ENCODE peak calls at places on chromosomes 11 and 22, in seven cellular contexts. O is gastrocnemius medialis, L is heart right ventricle, J is IMR-90, C is cardiac muscle cell, U is endodermal cell, G is fibroblast of lung. F is an unnamed sample.

GRCh38 chr11:76838422-76839068 is 22.2 kb upstream of the ACER3 start:
- DNase-seq in L (peak; percentile 24), U (peak; percentile 92), O (no peak), J (no peak), G (no peak), C (peak; percentile 67), F (no peak)

GRCh38 chr22:32995335-32995734 is 62.8 kb downstream of the SYN3 start:
- DNase-seq in G (no peak), U (no peak), O (no peak), J (no peak), L (no peak), C (no peak), F (no peak)

GRCh38 chr11:92750794-92751193 is 218.7 kb upstream of the MTNR1B start:
- DNase-seq in U (no peak), L (no peak), O (no peak), C (no peak), G (no peak), J (no peak), F (no peak)

GRCh38 chr11:82003671-82004148 is 730.0 kb downstream of the FAM181B start:
- DNase-seq in O (no peak), G (peak; percentile 25), J (no peak), C (no peak), U (no peak), L (no peak), F (no peak)

GRCh38 chr22:43823353-43823908 is 11.3 kb upstream of the EFCAB6 start:
- DNase-seq in O (no peak), C (no peak), J (no peak), G (peak; percentile 17), L (no peak), U (peak; percentile 68), F (peak; percentile 8)

GRCh38 chr22:38724926-38725571 is 19.3 kb downstream of the GTPBP1 start:
- DNase-seq in U (peak; percentile 74), G (no peak), O (no peak), L (no peak), J (peak; percentile 41), C (peak; percentile 56), F (no peak)

GRCh38 chr11:93099811-93100210 is 98.0 kb downstream of the SLC36A4 start:
- DNase-seq in O (no peak), J (peak; percentile 77), C (no peak), L (no peak), G (peak; percentile 78), U (no peak), F (no peak)

GRCh38 chr11:76275446-76275845 is 69.1 kb upstream of the WNT11 start:
- DNase-seq in G (no peak), O (no peak), C (no peak), L (no peak), U (no peak), J (no peak), F (no peak)

GRCh38 chr11:75422248-75423231 is 10.5 kb downstream of the KLHL35 start:
- DNase-seq in C (no peak), L (no peak), J (peak; percentile 20), G (no peak), O (no peak), U (no peak), F (no peak)

GRCh38 chr11:44774131-44774530 is 47.4 kb downstream of the TSPAN18 start:
- DNase-seq in O (no peak), L (peak; percentile 82), J (no peak), G (no peak), C (peak; percentile 33), U (peak; percentile 82), F (peak; percentile 69)

GRCh38 chr11:79438631-79439429 is 2.0 kb downstream of the TENM4 start:
- DNase-seq in U (peak; percentile 84), C (peak; percentile 34), G (peak; percentile 42), L (peak; percentile 9), J (peak; percentile 42), O (no peak), F (peak; percentile 52)

GRCh38 chr22:23245799-23246136 is 65.5 kb downstream of the BCR start:
- DNase-seq in U (no peak), C (no peak), O (no peak), J (peak; percentile 21), G (no peak), L (no peak), F (no peak)

GRCh38 chr11:118443590-118444218 is 7.4 kb downstream of the KMT2A start:
- DNase-seq in G (no peak), J (no peak), U (no peak), C (no peak), L (no peak), O (no peak), F (no peak)

GRCh38 chr22:44449061-44449682 is 48.9 kb downstream of the RTL6 start:
- DNase-seq in J (peak; percentile 93), G (peak; percentile 93), L (no peak), U (peak; percentile 48), C (no peak), O (no peak), F (peak; percentile 83)

GRCh38 chr11:93238956-93239355 is 41.2 kb upstream of the SLC36A4 start:
- DNase-seq in J (no peak), O (no peak), C (peak; percentile 3), G (peak; percentile 1), L (no peak), U (no peak), F (no peak)

GRCh38 chr11:134071766-134072403 is 3.0 kb downstream of the JAM3 start:
- DNase-seq in O (no peak), G (peak; percentile 23), C (no peak), U (no peak), J (peak; percentile 16), L (no peak), F (no peak)

GRCh38 chr22:25645964-25646363 is 81.5 kb downstream of the GRK3 start:
- DNase-seq in C (no peak), L (no peak), O (no peak), G (peak; percentile 30), U (no peak), J (peak; percentile 10), F (no peak)

GRCh38 chr11:2529636-2530035 is 84.8 kb downstream of the KCNQ1 start:
- DNase-seq in U (peak; percentile 24), G (no peak), C (no peak), J (no peak), L (peak; percentile 8), O (no peak), F (no peak)

GRCh38 chr11:69645801-69646492 is 5.0 kb downstream of the CCND1 start:
- DNase-seq in O (no peak), C (no peak), G (no peak), L (no peak), J (no peak), U (peak; percentile 55), F (no peak)

GRCh38 chr11:69642913-69643632 is 2.1 kb downstream of the CCND1 start:
- DNase-seq in G (peak; percentile 73), U (peak; percentile 91), O (peak; percentile 47), L (peak; percentile 88), C (peak; percentile 90), J (peak; percentile 74), F (peak; percentile 82)

GRCh38 chr11:69643646-69644045 is 2.7 kb downstream of the CCND1 start:
- DNase-seq in O (no peak), G (no peak), U (no peak), C (no peak), J (no peak), L (no peak), F (peak; percentile 38)

GRCh38 chr11:69644962-69645675 is 4.2 kb downstream of the CCND1 start:
- DNase-seq in C (no peak), U (peak; percentile 66), O (no peak), G (no peak), J (no peak), L (no peak), F (no peak)

DNA sequence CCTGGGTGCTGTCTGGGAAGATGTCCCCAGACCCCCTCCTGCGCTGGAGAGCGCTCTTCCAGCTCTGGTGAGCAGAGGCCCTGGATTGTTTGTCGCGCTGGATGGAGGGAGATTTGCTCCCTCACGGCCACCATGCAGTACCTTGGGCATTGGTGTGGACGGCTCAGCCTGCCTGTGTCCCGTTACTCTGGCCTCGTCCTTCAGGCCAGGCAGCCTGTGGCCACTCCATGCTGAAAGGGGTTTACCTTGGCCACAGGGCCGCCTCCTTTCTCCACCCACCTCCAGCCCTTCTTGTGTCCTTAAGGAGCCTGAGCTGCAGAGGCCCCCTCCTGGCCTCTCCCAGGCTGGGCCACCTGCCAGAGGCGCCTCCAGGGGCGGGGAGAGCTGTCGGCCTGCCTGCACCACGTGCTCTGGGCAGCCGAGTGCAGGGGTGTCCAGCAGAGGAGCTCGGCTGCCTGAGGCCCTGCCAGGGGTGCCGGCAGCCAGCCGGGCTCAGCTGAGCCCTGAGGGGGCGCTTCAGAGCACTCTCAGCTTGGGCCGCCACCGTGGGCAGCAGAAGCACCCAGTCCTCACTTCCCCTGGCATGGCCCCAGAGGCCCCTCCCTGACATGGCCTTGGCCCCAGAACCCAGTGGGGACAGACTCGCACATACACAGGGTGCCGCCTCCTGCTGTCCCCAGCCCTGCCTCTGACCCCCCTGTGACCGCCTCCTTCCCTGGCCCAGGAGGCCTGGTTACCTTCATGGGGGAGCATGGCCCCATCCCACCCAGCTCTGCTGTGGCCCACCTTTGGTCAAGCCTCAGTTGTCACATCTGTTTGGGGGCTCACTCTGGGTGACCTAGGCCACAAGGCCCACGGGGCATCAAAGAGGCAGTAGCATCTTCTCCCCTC is 3.4 kb downstream of the CCND1 start:
- DNase-seq in L (peak; percentile 87), C (peak; percentile 74), U (peak; percentile 67), J (peak; percentile 92), O (no peak), G (peak; percentile 94), F (peak; percentile 93)
- H3K4me3 ChIP-seq in L (peak overlapping the region; percentile 80), C (no peak overlapping the region), U (no peak overlapping the region), J (peak overlapping the region; percentile 98), O (no peak overlapping the region), G (no peak overlapping the region), F (no peak overlapping the region)

DNA sequence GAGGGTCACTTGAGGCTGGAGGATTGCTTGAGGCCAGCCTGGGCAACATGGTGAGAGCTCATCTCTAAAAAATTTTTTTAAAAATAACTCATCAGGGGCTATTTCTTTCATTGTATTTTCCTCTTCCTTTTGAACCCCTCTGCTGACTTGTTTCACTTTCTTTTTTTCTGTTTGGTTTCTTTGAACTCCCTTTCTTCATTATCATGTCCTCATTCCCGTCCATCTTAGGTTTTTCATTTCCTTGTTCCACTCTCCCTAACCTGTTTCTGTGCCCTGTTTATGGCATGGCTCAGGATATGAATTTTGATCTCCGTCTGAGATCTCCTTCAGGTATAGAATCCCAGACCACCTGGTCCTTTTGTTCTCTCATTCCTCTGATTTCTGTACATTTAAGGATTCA is 12.4 kb downstream of the MARK2 start:
- DNase-seq in G (no peak), J (no peak), L (no peak), O (no peak), C (no peak), U (no peak), F (no peak)
- H3K4me1 ChIP-seq in G (no peaks in the 10 kb centered on the region), J (peaks cover 4% of the 10 kb centered on the region), L (peaks cover 39% of the 10 kb centered on the region), O (no peaks in the 10 kb centered on the region), C (no peaks in the 10 kb centered on the region), U (no peaks in the 10 kb centered on the region), F (peaks cover 24% of the 10 kb centered on the region)

GRCh38 chr11:69240332-69241074 is 53.5 kb upstream of the MYEOV start:
- DNase-seq in C (no peak), J (peak; percentile 14), L (no peak), U (peak; percentile 77), G (no peak), O (no peak), F (no peak)
- TF ChIP-seq CTCF in C (peak; percentile 55), J (peak; percentile 40), L (peak; percentile 32), U (peak; percentile 76), G (peak; percentile 40), O (no peak), F (no peak)

DNA sequence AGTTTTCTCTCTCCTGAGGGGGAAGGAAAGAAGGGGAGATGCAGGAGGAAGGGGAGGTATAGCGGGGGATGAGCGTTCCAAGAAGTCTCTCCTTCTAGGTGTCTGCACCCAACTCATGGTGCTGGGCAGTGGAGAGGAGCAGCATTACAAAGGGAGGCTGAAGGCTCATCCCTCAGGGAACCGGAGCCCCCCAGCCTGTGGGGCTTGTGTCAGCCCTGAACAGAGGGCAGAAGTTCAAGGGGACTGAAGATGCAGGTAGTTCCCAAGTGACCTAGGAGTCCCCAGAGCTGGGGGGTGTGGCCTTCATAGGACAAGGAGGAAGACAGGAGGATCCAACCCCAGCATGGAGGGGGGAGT is 1.8 kb downstream of the C11orf68 start:
- DNase-seq in U (peak; percentile 45), C (no peak), G (no peak), O (no peak), J (no peak), L (no peak), F (no peak)
- H3K4me3 ChIP-seq in U (no peak overlapping the region), C (no peak overlapping the region), G (no peak overlapping the region), O (peak overlapping the region; percentile 95), J (peak overlapping the region; percentile 4), L (peak overlapping the region; percentile 85), F (no peak overlapping the region)

F was measured in adrenal gland.